ENCODE peak calls at places on chromosomes 4 and X, in nine cellular contexts. One of them, this sample, is unnamed.

GRCh38 chr4:137993232-137993631 is 248.9 kb downstream of the SLC7A11 start:
- DNase-seq in HEK293T: no peak
- DNase-seq in stimulated activated CD4-positive, alpha-beta T cell treated with anti-CD3 and anti-CD28 coated beads, Interleukin-1b, Interleukin-23, amount 100 ng/mL, for 24 hours: no peak
- DNase-seq in adrenal gland: no peak
- DNase-seq in activated T-helper 1 cell treated with Interleukin-2 at 50 U/mL for 16 hours: no peak
- DNase-seq in A673: no peak
- DNase-seq in AG09309: no peak
- DNase-seq in NCI-H1694: no peak
- DNase-seq in WTC11: no peak
- DNase-seq in this sample: no peak

GRCh38 chr4:48129307-48130014 is 4.6 kb downstream of the TXK start:
- DNase-seq in HEK293T: no peak
- DNase-seq in stimulated activated CD4-positive, alpha-beta T cell treated with anti-CD3 and anti-CD28 coated beads, Interleukin-1b, Interleukin-23, amount 100 ng/mL, for 24 hours: no peak
- DNase-seq in adrenal gland: no peak
- DNase-seq in activated T-helper 1 cell treated with Interleukin-2 at 50 U/mL for 16 hours: no peak
- DNase-seq in A673: no peak
- DNase-seq in AG09309: no peak
- DNase-seq in NCI-H1694: no peak
- DNase-seq in WTC11: no peak
- DNase-seq in this sample: no peak

GRCh38 chrX:49199315-49199595 is 738 bp downstream of the SYP start:
- DNase-seq in HEK293T: no peak
- DNase-seq in stimulated activated CD4-positive, alpha-beta T cell treated with anti-CD3 and anti-CD28 coated beads, Interleukin-1b, Interleukin-23, amount 100 ng/mL, for 24 hours: no peak
- DNase-seq in adrenal gland: no peak
- DNase-seq in activated T-helper 1 cell treated with Interleukin-2 at 50 U/mL for 16 hours: no peak
- DNase-seq in A673: no peak
- DNase-seq in AG09309: no peak
- DNase-seq in NCI-H1694: no peak
- DNase-seq in WTC11: no peak
- DNase-seq in this sample: no peak

GRCh38 chrX:13254076-13254785 is 65.6 kb downstream of the ATXN3L start:
- DNase-seq in HEK293T: no peak
- DNase-seq in stimulated activated CD4-positive, alpha-beta T cell treated with anti-CD3 and anti-CD28 coated beads, Interleukin-1b, Interleukin-23, amount 100 ng/mL, for 24 hours: no peak
- DNase-seq in adrenal gland: no peak
- DNase-seq in activated T-helper 1 cell treated with Interleukin-2 at 50 U/mL for 16 hours: no peak
- DNase-seq in A673: peak
- DNase-seq in AG09309: no peak
- DNase-seq in NCI-H1694: no peak
- DNase-seq in WTC11: no peak
- DNase-seq in this sample: no peak

GRCh38 chr4:76665139-76665538 is 230.1 kb downstream of the SHROOM3 start:
- DNase-seq in HEK293T: no peak
- DNase-seq in stimulated activated CD4-positive, alpha-beta T cell treated with anti-CD3 and anti-CD28 coated beads, Interleukin-1b, Interleukin-23, amount 100 ng/mL, for 24 hours: no peak
- DNase-seq in adrenal gland: no peak
- DNase-seq in activated T-helper 1 cell treated with Interleukin-2 at 50 U/mL for 16 hours: no peak
- DNase-seq in A673: no peak
- DNase-seq in AG09309: no peak
- DNase-seq in NCI-H1694: no peak
- DNase-seq in WTC11: no peak
- DNase-seq in this sample: no peak

GRCh38 chr4:52873191-52873590 is 11.1 kb downstream of the RASL11B start:
- DNase-seq in HEK293T: no peak
- DNase-seq in stimulated activated CD4-positive, alpha-beta T cell treated with anti-CD3 and anti-CD28 coated beads, Interleukin-1b, Interleukin-23, amount 100 ng/mL, for 24 hours: no peak
- DNase-seq in adrenal gland: no peak
- DNase-seq in activated T-helper 1 cell treated with Interleukin-2 at 50 U/mL for 16 hours: no peak
- DNase-seq in A673: no peak
- DNase-seq in AG09309: no peak
- DNase-seq in NCI-H1694: no peak
- DNase-seq in WTC11: no peak
- DNase-seq in this sample: no peak

GRCh38 chrX:42531431-42531830 is 246.5 kb downstream of the PPP1R2C start:
- DNase-seq in HEK293T: no peak
- DNase-seq in stimulated activated CD4-positive, alpha-beta T cell treated with anti-CD3 and anti-CD28 coated beads, Interleukin-1b, Interleukin-23, amount 100 ng/mL, for 24 hours: no peak
- DNase-seq in adrenal gland: no peak
- DNase-seq in activated T-helper 1 cell treated with Interleukin-2 at 50 U/mL for 16 hours: no peak
- DNase-seq in A673: no peak
- DNase-seq in AG09309: no peak
- DNase-seq in NCI-H1694: no peak
- DNase-seq in WTC11: no peak
- DNase-seq in this sample: no peak

GRCh38 chr4:53132117-53132889 is 233.6 kb downstream of the SCFD2 start:
- DNase-seq in HEK293T: no peak
- DNase-seq in stimulated activated CD4-positive, alpha-beta T cell treated with anti-CD3 and anti-CD28 coated beads, Interleukin-1b, Interleukin-23, amount 100 ng/mL, for 24 hours: peak
- DNase-seq in adrenal gland: no peak
- DNase-seq in activated T-helper 1 cell treated with Interleukin-2 at 50 U/mL for 16 hours: no peak
- DNase-seq in A673: no peak
- DNase-seq in AG09309: no peak
- DNase-seq in NCI-H1694: no peak
- DNase-seq in WTC11: no peak
- DNase-seq in this sample: no peak

GRCh38 chrX:17547658-17548057 is 172.7 kb downstream of the NHS start:
- DNase-seq in HEK293T: no peak
- DNase-seq in stimulated activated CD4-positive, alpha-beta T cell treated with anti-CD3 and anti-CD28 coated beads, Interleukin-1b, Interleukin-23, amount 100 ng/mL, for 24 hours: no peak
- DNase-seq in adrenal gland: peak
- DNase-seq in activated T-helper 1 cell treated with Interleukin-2 at 50 U/mL for 16 hours: no peak
- DNase-seq in A673: no peak
- DNase-seq in AG09309: no peak
- DNase-seq in NCI-H1694: no peak
- DNase-seq in WTC11: no peak
- DNase-seq in this sample: no peak

GRCh38 chr4:172818901-172819300 is 349.7 kb upstream of the GALNT7 start:
- DNase-seq in HEK293T: no peak
- DNase-seq in stimulated activated CD4-positive, alpha-beta T cell treated with anti-CD3 and anti-CD28 coated beads, Interleukin-1b, Interleukin-23, amount 100 ng/mL, for 24 hours: no peak
- DNase-seq in adrenal gland: no peak
- DNase-seq in activated T-helper 1 cell treated with Interleukin-2 at 50 U/mL for 16 hours: no peak
- DNase-seq in A673: no peak
- DNase-seq in AG09309: no peak
- DNase-seq in NCI-H1694: no peak
- DNase-seq in WTC11: no peak
- DNase-seq in this sample: no peak

GRCh38 chr4:25014965-25015506 is 15.7 kb downstream of the LGI2 start:
- DNase-seq in HEK293T: no peak
- DNase-seq in stimulated activated CD4-positive, alpha-beta T cell treated with anti-CD3 and anti-CD28 coated beads, Interleukin-1b, Interleukin-23, amount 100 ng/mL, for 24 hours: no peak
- DNase-seq in adrenal gland: no peak
- DNase-seq in activated T-helper 1 cell treated with Interleukin-2 at 50 U/mL for 16 hours: no peak
- DNase-seq in A673: peak
- DNase-seq in AG09309: no peak
- DNase-seq in NCI-H1694: no peak
- DNase-seq in WTC11: no peak
- DNase-seq in this sample: no peak

GRCh38 chr4:140947507-140947906 is 185.8 kb downstream of the RNF150 start:
- DNase-seq in HEK293T: no peak
- DNase-seq in stimulated activated CD4-positive, alpha-beta T cell treated with anti-CD3 and anti-CD28 coated beads, Interleukin-1b, Interleukin-23, amount 100 ng/mL, for 24 hours: no peak
- DNase-seq in adrenal gland: no peak
- DNase-seq in activated T-helper 1 cell treated with Interleukin-2 at 50 U/mL for 16 hours: no peak
- DNase-seq in A673: no peak
- DNase-seq in AG09309: no peak
- DNase-seq in NCI-H1694: no peak
- DNase-seq in WTC11: no peak
- DNase-seq in this sample: no peak

GRCh38 chr4:8391972-8392371 is 48.6 kb downstream of the ACOX3 start:
- DNase-seq in HEK293T: no peak
- DNase-seq in stimulated activated CD4-positive, alpha-beta T cell treated with anti-CD3 and anti-CD28 coated beads, Interleukin-1b, Interleukin-23, amount 100 ng/mL, for 24 hours: no peak
- DNase-seq in adrenal gland: peak
- DNase-seq in activated T-helper 1 cell treated with Interleukin-2 at 50 U/mL for 16 hours: no peak
- DNase-seq in A673: peak
- DNase-seq in AG09309: peak
- DNase-seq in NCI-H1694: peak
- DNase-seq in WTC11: no peak
- DNase-seq in this sample: no peak

GRCh38 chr4:5037553-5038551 is 13.4 kb upstream of the STK32B start:
- DNase-seq in HEK293T: no peak
- DNase-seq in stimulated activated CD4-positive, alpha-beta T cell treated with anti-CD3 and anti-CD28 coated beads, Interleukin-1b, Interleukin-23, amount 100 ng/mL, for 24 hours: no peak
- DNase-seq in adrenal gland: peak
- DNase-seq in activated T-helper 1 cell treated with Interleukin-2 at 50 U/mL for 16 hours: no peak
- DNase-seq in A673: peak
- DNase-seq in AG09309: peak
- DNase-seq in NCI-H1694: no peak
- DNase-seq in WTC11: no peak
- DNase-seq in this sample: no peak

GRCh38 chr4:185344743-185345538 is 50.8 kb downstream of the LRP2BP start:
- DNase-seq in HEK293T: no peak
- DNase-seq in stimulated activated CD4-positive, alpha-beta T cell treated with anti-CD3 and anti-CD28 coated beads, Interleukin-1b, Interleukin-23, amount 100 ng/mL, for 24 hours: no peak
- DNase-seq in adrenal gland: no peak
- DNase-seq in activated T-helper 1 cell treated with Interleukin-2 at 50 U/mL for 16 hours: no peak
- DNase-seq in A673: no peak
- DNase-seq in AG09309: no peak
- DNase-seq in NCI-H1694: no peak
- DNase-seq in WTC11: no peak
- DNase-seq in this sample: no peak

GRCh38 chr4:147056951-147057630 is 111.4 kb upstream of the TTC29 start:
- DNase-seq in HEK293T: no peak
- DNase-seq in stimulated activated CD4-positive, alpha-beta T cell treated with anti-CD3 and anti-CD28 coated beads, Interleukin-1b, Interleukin-23, amount 100 ng/mL, for 24 hours: no peak
- DNase-seq in adrenal gland: no peak
- DNase-seq in activated T-helper 1 cell treated with Interleukin-2 at 50 U/mL for 16 hours: no peak
- DNase-seq in A673: peak
- DNase-seq in AG09309: no peak
- DNase-seq in NCI-H1694: no peak
- DNase-seq in WTC11: no peak
- DNase-seq in this sample: no peak

GRCh38 chr4:140609548-140610425 is 41.0 kb upstream of the UCP1 start:
- DNase-seq in HEK293T: peak
- DNase-seq in stimulated activated CD4-positive, alpha-beta T cell treated with anti-CD3 and anti-CD28 coated beads, Interleukin-1b, Interleukin-23, amount 100 ng/mL, for 24 hours: no peak
- DNase-seq in adrenal gland: no peak
- DNase-seq in activated T-helper 1 cell treated with Interleukin-2 at 50 U/mL for 16 hours: no peak
- DNase-seq in A673: peak
- DNase-seq in AG09309: peak
- DNase-seq in NCI-H1694: peak
- DNase-seq in WTC11: no peak
- DNase-seq in this sample: no peak

GRCh38 chr4:54657194-54657555 is 582 bp upstream of the KIT start:
- DNase-seq in HEK293T: no peak
- DNase-seq in stimulated activated CD4-positive, alpha-beta T cell treated with anti-CD3 and anti-CD28 coated beads, Interleukin-1b, Interleukin-23, amount 100 ng/mL, for 24 hours: no peak
- DNase-seq in adrenal gland: no peak
- DNase-seq in activated T-helper 1 cell treated with Interleukin-2 at 50 U/mL for 16 hours: no peak
- DNase-seq in A673: no peak
- DNase-seq in AG09309: no peak
- DNase-seq in NCI-H1694: no peak
- DNase-seq in WTC11: peak
- DNase-seq in this sample: no peak

GRCh38 chr4:113375964-113376666 is 326.7 kb downstream of the ANK2 start:
- DNase-seq in HEK293T: no peak
- DNase-seq in stimulated activated CD4-positive, alpha-beta T cell treated with anti-CD3 and anti-CD28 coated beads, Interleukin-1b, Interleukin-23, amount 100 ng/mL, for 24 hours: no peak
- DNase-seq in adrenal gland: no peak
- DNase-seq in activated T-helper 1 cell treated with Interleukin-2 at 50 U/mL for 16 hours: no peak
- DNase-seq in A673: no peak
- DNase-seq in AG09309: no peak
- DNase-seq in NCI-H1694: no peak
- DNase-seq in WTC11: no peak
- DNase-seq in this sample: no peak

GRCh38 chrX:110087485-110088356 is 84.8 kb downstream of the TMEM164 start:
- DNase-seq in HEK293T: no peak
- DNase-seq in stimulated activated CD4-positive, alpha-beta T cell treated with anti-CD3 and anti-CD28 coated beads, Interleukin-1b, Interleukin-23, amount 100 ng/mL, for 24 hours: no peak
- DNase-seq in adrenal gland: peak
- DNase-seq in activated T-helper 1 cell treated with Interleukin-2 at 50 U/mL for 16 hours: no peak
- DNase-seq in A673: peak
- DNase-seq in AG09309: peak
- DNase-seq in NCI-H1694: no peak
- DNase-seq in WTC11: no peak
- DNase-seq in this sample: no peak

GRCh38 chr4:183096276-183096965 is 2.6 kb upstream of the WWC2 start:
- DNase-seq in HEK293T: no peak
- DNase-seq in stimulated activated CD4-positive, alpha-beta T cell treated with anti-CD3 and anti-CD28 coated beads, Interleukin-1b, Interleukin-23, amount 100 ng/mL, for 24 hours: no peak
- DNase-seq in adrenal gland: no peak
- DNase-seq in activated T-helper 1 cell treated with Interleukin-2 at 50 U/mL for 16 hours: no peak
- DNase-seq in A673: peak
- DNase-seq in AG09309: no peak
- DNase-seq in NCI-H1694: no peak
- DNase-seq in WTC11: no peak
- DNase-seq in this sample: no peak

GRCh38 chr4:102259081-102259480 is 86.2 kb downstream of the SLC39A8 start:
- DNase-seq in HEK293T: no peak
- DNase-seq in stimulated activated CD4-positive, alpha-beta T cell treated with anti-CD3 and anti-CD28 coated beads, Interleukin-1b, Interleukin-23, amount 100 ng/mL, for 24 hours: no peak
- DNase-seq in adrenal gland: no peak
- DNase-seq in activated T-helper 1 cell treated with Interleukin-2 at 50 U/mL for 16 hours: no peak
- DNase-seq in A673: no peak
- DNase-seq in AG09309: no peak
- DNase-seq in NCI-H1694: no peak
- DNase-seq in WTC11: no peak
- DNase-seq in this sample: no peak

GRCh38 chrX:20265726-20266681 is 705 bp downstream of the RPS6KA3 start:
- DNase-seq in HEK293T: peak
- DNase-seq in stimulated activated CD4-positive, alpha-beta T cell treated with anti-CD3 and anti-CD28 coated beads, Interleukin-1b, Interleukin-23, amount 100 ng/mL, for 24 hours: no peak
- DNase-seq in adrenal gland: peak
- DNase-seq in activated T-helper 1 cell treated with Interleukin-2 at 50 U/mL for 16 hours: no peak
- DNase-seq in A673: peak
- DNase-seq in AG09309: no peak
- DNase-seq in NCI-H1694: no peak
- DNase-seq in WTC11: peak
- DNase-seq in this sample: no peak

GRCh38 chr4:38368612-38369011 is 295.4 kb upstream of the KLF3 start:
- DNase-seq in HEK293T: no peak
- DNase-seq in stimulated activated CD4-positive, alpha-beta T cell treated with anti-CD3 and anti-CD28 coated beads, Interleukin-1b, Interleukin-23, amount 100 ng/mL, for 24 hours: no peak
- DNase-seq in adrenal gland: no peak
- DNase-seq in activated T-helper 1 cell treated with Interleukin-2 at 50 U/mL for 16 hours: no peak
- DNase-seq in A673: peak
- DNase-seq in AG09309: peak
- DNase-seq in NCI-H1694: no peak
- DNase-seq in WTC11: no peak
- DNase-seq in this sample: no peak

GRCh38 chr4:158535130-158535614 is 13.5 kb downstream of the RXFP1 start:
- DNase-seq in HEK293T: no peak
- DNase-seq in stimulated activated CD4-positive, alpha-beta T cell treated with anti-CD3 and anti-CD28 coated beads, Interleukin-1b, Interleukin-23, amount 100 ng/mL, for 24 hours: no peak
- DNase-seq in adrenal gland: no peak
- DNase-seq in activated T-helper 1 cell treated with Interleukin-2 at 50 U/mL for 16 hours: no peak
- DNase-seq in A673: peak
- DNase-seq in AG09309: peak
- DNase-seq in NCI-H1694: no peak
- DNase-seq in WTC11: no peak
- DNase-seq in this sample: no peak

GRCh38 chr4:140094701-140095420 is 59.1 kb downstream of the MAML3 start:
- DNase-seq in HEK293T: no peak
- DNase-seq in stimulated activated CD4-positive, alpha-beta T cell treated with anti-CD3 and anti-CD28 coated beads, Interleukin-1b, Interleukin-23, amount 100 ng/mL, for 24 hours: no peak
- DNase-seq in adrenal gland: peak
- DNase-seq in activated T-helper 1 cell treated with Interleukin-2 at 50 U/mL for 16 hours: no peak
- DNase-seq in A673: no peak
- DNase-seq in AG09309: no peak
- DNase-seq in NCI-H1694: no peak
- DNase-seq in WTC11: peak
- DNase-seq in this sample: no peak

GRCh38 chr4:173420324-173420752 is 21.4 kb upstream of the SCRG1 start:
- DNase-seq in HEK293T: peak
- DNase-seq in stimulated activated CD4-positive, alpha-beta T cell treated with anti-CD3 and anti-CD28 coated beads, Interleukin-1b, Interleukin-23, amount 100 ng/mL, for 24 hours: no peak
- DNase-seq in adrenal gland: no peak
- DNase-seq in activated T-helper 1 cell treated with Interleukin-2 at 50 U/mL for 16 hours: no peak
- DNase-seq in A673: peak
- DNase-seq in AG09309: no peak
- DNase-seq in NCI-H1694: peak
- DNase-seq in WTC11: no peak
- DNase-seq in this sample: no peak

GRCh38 chrX:115912372-115912897 is 258.1 kb upstream of the AGTR2 start:
- DNase-seq in HEK293T: peak
- DNase-seq in stimulated activated CD4-positive, alpha-beta T cell treated with anti-CD3 and anti-CD28 coated beads, Interleukin-1b, Interleukin-23, amount 100 ng/mL, for 24 hours: no peak
- DNase-seq in adrenal gland: no peak
- DNase-seq in activated T-helper 1 cell treated with Interleukin-2 at 50 U/mL for 16 hours: no peak
- DNase-seq in A673: no peak
- DNase-seq in AG09309: no peak
- DNase-seq in NCI-H1694: no peak
- DNase-seq in WTC11: peak
- DNase-seq in this sample: no peak

GRCh38 chr4:129278868-129279267 is 182.9 kb downstream of the C4orf33 start:
- DNase-seq in HEK293T: no peak
- DNase-seq in stimulated activated CD4-positive, alpha-beta T cell treated with anti-CD3 and anti-CD28 coated beads, Interleukin-1b, Interleukin-23, amount 100 ng/mL, for 24 hours: no peak
- DNase-seq in adrenal gland: no peak
- DNase-seq in activated T-helper 1 cell treated with Interleukin-2 at 50 U/mL for 16 hours: no peak
- DNase-seq in A673: no peak
- DNase-seq in AG09309: no peak
- DNase-seq in NCI-H1694: no peak
- DNase-seq in WTC11: no peak
- DNase-seq in this sample: no peak

GRCh38 chrX:79336869-79337815 is 30.0 kb downstream of the ITM2A start:
- DNase-seq in HEK293T: no peak
- DNase-seq in stimulated activated CD4-positive, alpha-beta T cell treated with anti-CD3 and anti-CD28 coated beads, Interleukin-1b, Interleukin-23, amount 100 ng/mL, for 24 hours: no peak
- DNase-seq in adrenal gland: no peak
- DNase-seq in activated T-helper 1 cell treated with Interleukin-2 at 50 U/mL for 16 hours: no peak
- DNase-seq in A673: peak
- DNase-seq in AG09309: no peak
- DNase-seq in NCI-H1694: no peak
- DNase-seq in WTC11: no peak
- DNase-seq in this sample: no peak

GRCh38 chrX:151954730-151955129 is 19.7 kb downstream of the GABRE start:
- DNase-seq in HEK293T: no peak
- DNase-seq in stimulated activated CD4-positive, alpha-beta T cell treated with anti-CD3 and anti-CD28 coated beads, Interleukin-1b, Interleukin-23, amount 100 ng/mL, for 24 hours: no peak
- DNase-seq in adrenal gland: no peak
- DNase-seq in activated T-helper 1 cell treated with Interleukin-2 at 50 U/mL for 16 hours: no peak
- DNase-seq in A673: no peak
- DNase-seq in AG09309: no peak
- DNase-seq in NCI-H1694: no peak
- DNase-seq in WTC11: no peak
- DNase-seq in this sample: no peak